ENCODE peak calls at places on chromosomes 13 and 19, in six cellular contexts. One of them, this sample, is unnamed.

GRCh38 chr13:45623516-45624090 is 8.1 kb upstream of the ERICH6B start:
- DNase-seq in tibial artery: no peak
- DNase-seq in OCI-LY7: peak; percentile 14
- DNase-seq in tibial nerve: no peak
- DNase-seq in body of pancreas: no peak
- DNase-seq in kidney: no peak
- DNase-seq in this sample: no peak

GRCh38 chr19:11807099-11807380 is 7.0 kb upstream of the ZNF440 start:
- DNase-seq in tibial artery: no peak
- DNase-seq in OCI-LY7: no peak
- DNase-seq in tibial nerve: no peak
- DNase-seq in body of pancreas: no peak
- DNase-seq in kidney: no peak
- DNase-seq in this sample: no peak

GRCh38 chr13:99446242-99446641 is 55.0 kb upstream of the TM9SF2 start:
- DNase-seq in tibial artery: no peak
- DNase-seq in OCI-LY7: no peak
- DNase-seq in tibial nerve: no peak
- DNase-seq in body of pancreas: no peak
- DNase-seq in kidney: no peak
- DNase-seq in this sample: no peak

GRCh38 chr13:90717451-90717936 is 630.0 kb upstream of the MIR17HG start:
- DNase-seq in tibial artery: no peak
- DNase-seq in OCI-LY7: no peak
- DNase-seq in tibial nerve: no peak
- DNase-seq in body of pancreas: no peak
- DNase-seq in kidney: no peak
- DNase-seq in this sample: no peak

GRCh38 chr19:35901854-35902661 is at the start of gene HCST:
- DNase-seq in tibial artery: no peak
- DNase-seq in OCI-LY7: peak; percentile 77
- DNase-seq in tibial nerve: no peak
- DNase-seq in body of pancreas: no peak
- DNase-seq in kidney: no peak
- DNase-seq in this sample: no peak

GRCh38 chr19:11530432-11530831 is 1.5 kb upstream of the ECSIT start:
- DNase-seq in tibial artery: peak; percentile 53
- DNase-seq in OCI-LY7: peak; percentile 81
- DNase-seq in tibial nerve: peak; percentile 23
- DNase-seq in body of pancreas: peak; percentile 84
- DNase-seq in kidney: peak; percentile 89
- DNase-seq in this sample: peak; percentile 79

GRCh38 chr19:35134601-35135091 is at the start of gene LGI4:
- DNase-seq in tibial artery: no peak
- DNase-seq in OCI-LY7: no peak
- DNase-seq in tibial nerve: no peak
- DNase-seq in body of pancreas: no peak
- DNase-seq in kidney: no peak
- DNase-seq in this sample: no peak

GRCh38 chr19:36113895-36114762 is 546 bp downstream of the POLR2I start:
- DNase-seq in tibial artery: peak; percentile 32
- DNase-seq in OCI-LY7: peak; percentile 38
- DNase-seq in tibial nerve: peak; percentile 22
- DNase-seq in body of pancreas: peak; percentile 35
- DNase-seq in kidney: no peak
- DNase-seq in this sample: no peak

GRCh38 chr19:47483800-47484690 is at the start of gene KPTN:
- DNase-seq in tibial artery: peak; percentile 79
- DNase-seq in OCI-LY7: peak; percentile 94
- DNase-seq in tibial nerve: peak; percentile 75
- DNase-seq in body of pancreas: peak; percentile 90
- DNase-seq in kidney: peak; percentile 96
- DNase-seq in this sample: peak; percentile 84

GRCh38 chr19:35211545-35212230 is 16.9 kb downstream of the FAM187B start:
- DNase-seq in tibial artery: peak; percentile 41
- DNase-seq in OCI-LY7: peak; percentile 71
- DNase-seq in tibial nerve: peak; percentile 47
- DNase-seq in body of pancreas: peak; percentile 33
- DNase-seq in kidney: peak; percentile 80
- DNase-seq in this sample: peak; percentile 53

GRCh38 chr13:114015111-114015551 is 41.3 kb upstream of the C13orf46 start:
- DNase-seq in tibial artery: no peak
- DNase-seq in OCI-LY7: no peak
- DNase-seq in tibial nerve: no peak
- DNase-seq in body of pancreas: no peak
- DNase-seq in kidney: no peak
- DNase-seq in this sample: no peak

GRCh38 chr13:112955956-112956355 is 13.1 kb upstream of the MCF2L start:
- DNase-seq in tibial artery: no peak
- DNase-seq in OCI-LY7: no peak
- DNase-seq in tibial nerve: no peak
- DNase-seq in body of pancreas: no peak
- DNase-seq in kidney: no peak
- DNase-seq in this sample: no peak

GRCh38 chr19:35712910-35713845 is 4.6 kb upstream of the KMT2B start:
- DNase-seq in tibial artery: no peak
- DNase-seq in OCI-LY7: no peak
- DNase-seq in tibial nerve: no peak
- DNase-seq in body of pancreas: no peak
- DNase-seq in kidney: no peak
- DNase-seq in this sample: no peak

GRCh38 chr13:108597943-108598342 is 31.5 kb upstream of the MYO16 start:
- DNase-seq in tibial artery: no peak
- DNase-seq in OCI-LY7: no peak
- DNase-seq in tibial nerve: no peak
- DNase-seq in body of pancreas: no peak
- DNase-seq in kidney: no peak
- DNase-seq in this sample: no peak

GRCh38 chr19:58476498-58477015 is 405 bp downstream of the ZNF446 start:
- DNase-seq in tibial artery: no peak
- DNase-seq in OCI-LY7: no peak
- DNase-seq in tibial nerve: no peak
- DNase-seq in body of pancreas: no peak
- DNase-seq in kidney: no peak
- DNase-seq in this sample: no peak

GRCh38 chr13:45021250-45021649 is 31.9 kb downstream of the GPALPP1 start:
- DNase-seq in tibial artery: no peak
- DNase-seq in OCI-LY7: no peak
- DNase-seq in tibial nerve: no peak
- DNase-seq in body of pancreas: no peak
- DNase-seq in kidney: no peak
- DNase-seq in this sample: no peak

GRCh38 chr13:36130168-36130541 is 1.0 kb downstream of the DCLK1 start:
- DNase-seq in tibial artery: no peak
- DNase-seq in OCI-LY7: no peak
- DNase-seq in tibial nerve: no peak
- DNase-seq in body of pancreas: no peak
- DNase-seq in kidney: no peak
- DNase-seq in this sample: no peak

GRCh38 chr19:51799311-51799997 is 4.5 kb downstream of the FPR3 start:
- DNase-seq in tibial artery: peak; percentile 90
- DNase-seq in OCI-LY7: no peak
- DNase-seq in tibial nerve: peak; percentile 57
- DNase-seq in body of pancreas: peak; percentile 54
- DNase-seq in kidney: peak; percentile 92
- DNase-seq in this sample: peak; percentile 46

GRCh38 chr13:45121421-45121820 is 1.1 kb downstream of the GTF2F2 start:
- DNase-seq in tibial artery: no peak
- DNase-seq in OCI-LY7: peak; percentile 56
- DNase-seq in tibial nerve: no peak
- DNase-seq in body of pancreas: no peak
- DNase-seq in kidney: no peak
- DNase-seq in this sample: no peak

GRCh38 chr19:10120538-10121198 is 969 bp upstream of the EIF3G start:
- DNase-seq in tibial artery: peak; percentile 41
- DNase-seq in OCI-LY7: no peak
- DNase-seq in tibial nerve: no peak
- DNase-seq in body of pancreas: no peak
- DNase-seq in kidney: no peak
- DNase-seq in this sample: no peak
- H3K27ac ChIP-seq in tibial artery: peak overlapping the region; percentile 79
- H3K27ac ChIP-seq in OCI-LY7: no peak overlapping the region
- H3K27ac ChIP-seq in tibial nerve: peak overlapping the region; percentile 77
- H3K27ac ChIP-seq in body of pancreas: no peak overlapping the region
- H3K27ac ChIP-seq in kidney: no peak overlapping the region
- H3K27ac ChIP-seq in this sample: peak overlapping the region; percentile 18

DNA sequence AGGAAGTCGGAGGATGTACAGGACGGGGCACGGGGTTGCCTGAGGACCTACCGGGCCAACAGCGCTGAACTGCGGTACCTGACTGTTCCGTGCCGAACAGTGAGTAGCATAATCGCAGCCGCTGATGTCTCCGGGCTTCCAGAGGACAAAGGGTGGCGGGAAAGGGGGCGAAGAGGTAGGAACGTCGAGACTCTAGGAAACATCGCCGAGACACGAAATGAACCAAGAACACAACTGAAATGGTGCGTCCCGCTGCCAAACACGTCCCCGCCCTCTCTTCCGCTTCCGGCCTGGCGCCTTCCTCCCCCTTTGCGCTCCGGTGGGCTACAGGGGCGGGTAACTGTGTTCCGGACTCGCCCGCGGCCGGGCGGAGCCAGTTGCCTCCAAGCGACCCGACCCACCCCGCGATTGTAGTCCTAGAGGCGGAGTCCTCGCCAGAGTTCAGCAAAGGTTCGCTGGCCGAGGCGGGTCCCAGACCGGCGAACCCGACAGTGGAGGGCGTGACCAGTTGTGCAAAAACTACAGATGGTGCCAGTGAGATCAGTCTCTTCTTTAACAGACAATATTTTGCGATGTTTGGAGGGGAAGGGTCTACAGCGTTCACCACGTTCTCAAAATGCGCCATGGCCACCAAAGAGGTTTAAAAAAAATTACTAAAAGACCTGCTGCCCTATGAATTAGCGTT is at the start of gene MRPS31:
- DNase-seq in tibial artery: peak; percentile 96
- DNase-seq in OCI-LY7: peak; percentile 96
- DNase-seq in tibial nerve: peak; percentile 87
- DNase-seq in body of pancreas: peak; percentile 97
- DNase-seq in kidney: peak; percentile 99
- DNase-seq in this sample: peak; percentile 98
- H3K27ac ChIP-seq in tibial artery: peak within 1 kb of the TSS; percentile 91
- H3K27ac ChIP-seq in OCI-LY7: peak within 1 kb of the TSS; percentile 72
- H3K27ac ChIP-seq in tibial nerve: peak within 1 kb of the TSS; percentile 86
- H3K27ac ChIP-seq in body of pancreas: peak within 1 kb of the TSS; percentile 68
- H3K27ac ChIP-seq in kidney: peak within 1 kb of the TSS; percentile 39
- H3K27ac ChIP-seq in this sample: peak within 1 kb of the TSS; percentile 79

DNA sequence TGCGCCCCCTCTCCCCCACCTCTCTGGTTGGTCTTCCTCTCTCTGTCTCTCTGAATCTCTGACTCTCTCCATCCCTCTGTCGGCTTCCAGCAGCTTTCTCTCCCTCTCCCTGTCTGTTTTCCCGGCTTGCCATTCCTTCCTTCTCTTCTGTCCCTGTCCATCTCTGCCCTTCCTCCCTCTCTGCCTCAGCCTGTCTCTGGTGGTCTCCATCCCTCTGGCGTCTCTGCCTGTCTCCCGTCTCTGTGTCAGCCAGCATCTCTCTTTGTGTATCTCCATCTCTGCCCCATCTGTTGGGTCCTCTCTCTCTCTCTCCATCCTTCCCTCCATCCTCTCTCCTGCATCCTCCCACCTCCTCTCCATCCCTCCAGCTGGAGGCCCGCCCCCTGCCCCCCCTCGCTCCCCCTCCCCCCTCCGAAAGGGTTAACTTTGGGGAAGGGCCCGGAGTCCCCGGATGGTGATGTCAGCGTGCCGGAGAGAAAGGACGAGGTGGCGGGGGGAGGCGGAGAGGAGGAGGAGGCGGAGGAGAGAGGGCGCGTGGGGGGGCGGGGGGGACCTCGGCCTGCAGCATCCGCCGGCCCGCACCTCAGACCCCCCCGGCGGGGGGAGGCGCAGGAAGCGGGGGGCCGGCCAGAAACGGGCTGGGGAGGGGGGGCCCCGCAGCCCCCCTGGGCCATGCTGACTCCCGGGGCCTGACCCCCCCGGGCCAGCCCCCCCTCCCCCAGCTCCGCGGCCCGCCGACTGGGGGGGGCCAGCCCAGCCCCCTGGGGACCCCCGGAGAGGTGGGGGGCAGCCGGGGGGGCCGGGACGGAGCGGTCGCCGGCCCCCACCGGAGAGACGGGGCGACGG is at the start of gene BRSK1:
- DNase-seq in tibial artery: no peak
- DNase-seq in OCI-LY7: peak; percentile 80
- DNase-seq in tibial nerve: no peak
- DNase-seq in body of pancreas: peak; percentile 38
- DNase-seq in kidney: peak; percentile 87
- DNase-seq in this sample: no peak
- H3K27ac ChIP-seq in tibial artery: peak within 1 kb of the TSS; percentile 74
- H3K27ac ChIP-seq in OCI-LY7: peak within 1 kb of the TSS; percentile 19
- H3K27ac ChIP-seq in tibial nerve: peak within 1 kb of the TSS; percentile 85
- H3K27ac ChIP-seq in body of pancreas: no peak within 1 kb of the TSS
- H3K27ac ChIP-seq in kidney: no peak within 1 kb of the TSS
- H3K27ac ChIP-seq in this sample: no peak within 1 kb of the TSS

GRCh38 chr19:30719991-30720329 is 347.8 kb downstream of the ZNF536 start:
- DNase-seq in tibial artery: no peak
- DNase-seq in OCI-LY7: no peak
- DNase-seq in tibial nerve: peak; percentile 16
- DNase-seq in body of pancreas: peak; percentile 42
- DNase-seq in kidney: no peak
- DNase-seq in this sample: no peak

GRCh38 chr19:30718014-30718413 is 345.8 kb downstream of the ZNF536 start:
- DNase-seq in tibial artery: no peak
- DNase-seq in OCI-LY7: no peak
- DNase-seq in tibial nerve: no peak
- DNase-seq in body of pancreas: no peak
- DNase-seq in kidney: no peak
- DNase-seq in this sample: no peak

GRCh38 chr19:30717381-30717780 is 345.2 kb downstream of the ZNF536 start:
- DNase-seq in tibial artery: no peak
- DNase-seq in OCI-LY7: no peak
- DNase-seq in tibial nerve: no peak
- DNase-seq in body of pancreas: no peak
- DNase-seq in kidney: no peak
- DNase-seq in this sample: no peak

GRCh38 chr19:30718728-30719127 is 346.5 kb downstream of the ZNF536 start:
- DNase-seq in tibial artery: no peak
- DNase-seq in OCI-LY7: no peak
- DNase-seq in tibial nerve: no peak
- DNase-seq in body of pancreas: peak; percentile 35
- DNase-seq in kidney: no peak
- DNase-seq in this sample: no peak

DNA sequence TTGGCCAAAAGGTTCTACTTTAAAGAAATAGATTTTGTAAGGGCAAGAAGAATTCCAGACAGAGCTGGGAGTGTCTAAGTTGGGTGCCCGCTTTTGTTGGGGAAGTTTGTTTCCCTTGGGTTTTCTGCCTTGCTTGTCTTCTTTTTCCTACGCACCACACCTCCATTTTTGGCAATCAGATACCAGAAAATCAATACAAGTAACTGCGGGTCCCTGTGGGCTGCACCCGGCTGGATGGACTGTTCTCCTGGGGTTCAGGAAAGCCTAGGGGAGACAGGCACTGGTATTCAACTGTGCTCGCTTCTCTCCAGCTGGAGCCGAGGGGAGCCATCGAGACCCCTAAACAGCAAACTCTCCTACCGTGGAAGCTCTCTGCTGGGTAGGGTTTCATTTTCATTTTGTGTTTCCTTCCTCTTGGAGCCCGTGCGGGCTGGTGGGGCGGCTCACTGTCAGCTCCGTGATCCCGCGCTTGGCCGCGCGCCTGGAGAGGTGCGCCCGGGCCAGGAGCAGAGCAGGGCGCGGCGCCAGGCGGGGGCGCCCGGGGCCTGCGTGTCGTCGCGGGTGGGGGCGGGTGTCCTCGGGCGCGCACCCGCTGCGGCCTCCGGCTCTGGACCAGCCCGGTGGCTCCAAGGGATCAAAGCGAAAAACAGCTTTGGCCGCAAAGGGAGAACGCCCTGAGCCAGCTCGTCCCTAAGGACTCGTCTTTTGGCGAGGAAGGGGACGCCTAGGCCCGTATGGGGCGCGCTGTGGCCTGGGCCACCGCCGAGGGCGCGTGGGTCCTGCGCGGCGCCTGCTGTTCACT is 347.2 kb downstream of the ZNF536 start:
- DNase-seq in tibial artery: no peak
- DNase-seq in OCI-LY7: no peak
- DNase-seq in tibial nerve: peak; percentile 27
- DNase-seq in body of pancreas: peak; percentile 87
- DNase-seq in kidney: peak; percentile 82
- DNase-seq in this sample: peak; percentile 44
- H3K27ac ChIP-seq in tibial artery: no peak overlapping the region
- H3K27ac ChIP-seq in OCI-LY7: no peak overlapping the region
- H3K27ac ChIP-seq in tibial nerve: peak overlapping the region; percentile 67
- H3K27ac ChIP-seq in body of pancreas: peak overlapping the region; percentile 48
- H3K27ac ChIP-seq in kidney: peak overlapping the region; percentile 59
- H3K27ac ChIP-seq in this sample: peak overlapping the region; percentile 50